ENCODE peak calls at places on chromosomes 12 and 14, in ten cellular contexts. Q is left ventricle myocardium inferior, G is ovary, K is upper lobe of right lung, T is neural progenitor cell, Y is lung, P is PC-9, U is gastrocnemius medialis, M is GM12878, X is A673. R is an unnamed sample. For H3K4me1, the result is how much of the 10 kb centered on the place peaks cover.

GRCh38 chr12:85642810-85643209 is 193.4 kb downstream of the RASSF9 start:
- DNase-seq in M (no peak), Q (no peak), U (no peak), T (peak), X (peak), Y (no peak), G (no peak), K (no peak), P (no peak), R (no peak)

GRCh38 chr14:61950340-61950739 is 188.1 kb downstream of the SNAPC1 start:
- DNase-seq in X (no peak), Q (no peak), K (no peak), M (no peak), U (no peak), P (no peak), Y (no peak), T (no peak), G (no peak), R (no peak)

GRCh38 chr12:56941299-56942017 is 7.2 kb upstream of the SDR9C7 start:
- DNase-seq in T (no peak), Y (no peak), G (peak), Q (no peak), X (no peak), M (peak), K (no peak), U (no peak), P (peak), R (peak)

GRCh38 chr12:52380271-52380694 is 5.2 kb downstream of the KRT84 start:
- DNase-seq in X (peak), U (no peak), K (peak), P (peak), Q (no peak), T (peak), G (no peak), M (no peak), Y (peak), R (no peak)

GRCh38 chr14:99968156-99968920 is 96.9 kb upstream of the EVL start:
- DNase-seq in K (no peak), X (no peak), G (peak), T (no peak), Q (no peak), Y (no peak), M (no peak), U (no peak), P (no peak), R (no peak)

GRCh38 chr12:1047898-1048660 is 57.1 kb downstream of the ERC1 start:
- DNase-seq in Q (no peak), G (no peak), M (no peak), P (no peak), K (no peak), T (no peak), U (no peak), Y (no peak), X (peak), R (no peak)

GRCh38 chr12:4763549-4763948 is 43.3 kb downstream of the GALNT8 start:
- DNase-seq in X (peak), T (peak), Y (no peak), K (peak), M (no peak), P (no peak), Q (no peak), G (peak), U (no peak), R (peak)

GRCh38 chr12:52169886-52170285 is 21.9 kb downstream of the KRT80 start:
- DNase-seq in X (no peak), U (no peak), T (no peak), G (no peak), Y (no peak), P (no peak), Q (no peak), M (no peak), K (no peak), R (no peak)

GRCh38 chr12:11174022-11174421 is 3.0 kb downstream of the SMIM10L1 start:
- DNase-seq in M (no peak), Q (no peak), Y (no peak), X (peak), G (no peak), T (no peak), U (no peak), K (no peak), P (no peak), R (no peak)

GRCh38 chr12:2826721-2827515 is 7.9 kb downstream of the NRIP2 start:
- DNase-seq in Q (no peak), K (no peak), M (no peak), P (no peak), U (no peak), G (no peak), Y (no peak), X (no peak), T (peak), R (no peak)

GRCh38 chr12:97006585-97006984 is 99.5 kb downstream of the NEDD1 start:
- DNase-seq in K (no peak), P (no peak), T (no peak), U (no peak), Y (no peak), Q (no peak), G (no peak), X (no peak), M (no peak), R (no peak)

GRCh38 chr12:59119676-59120075 is 199.4 kb upstream of the LRIG3 start:
- DNase-seq in U (no peak), M (no peak), P (no peak), Q (no peak), Y (no peak), G (no peak), X (no peak), T (no peak), K (no peak), R (no peak)

GRCh38 chr12:182381-182883 is 31.5 kb downstream of the SLC6A12 start:
- DNase-seq in Y (no peak), T (no peak), X (no peak), K (no peak), M (no peak), U (no peak), P (peak), G (no peak), Q (peak), R (no peak)

GRCh38 chr14:35932659-35933159 is 106.6 kb downstream of the BRMS1L start:
- DNase-seq in Y (no peak), Q (no peak), M (peak), K (no peak), T (no peak), P (no peak), G (no peak), U (no peak), X (no peak), R (no peak)

GRCh38 chr12:74598819-74599218 is 61.2 kb downstream of the ATXN7L3B start:
- DNase-seq in U (no peak), Y (no peak), M (no peak), G (no peak), Q (no peak), P (no peak), X (no peak), T (no peak), K (no peak), R (no peak)

GRCh38 chr14:21093769-21094681 is 4.4 kb downstream of the ZNF219 start:
- DNase-seq in Y (no peak), Q (no peak), G (no peak), K (no peak), T (peak), U (no peak), M (no peak), X (peak), P (no peak), R (no peak)

GRCh38 chr12:14256139-14256538 is 109.3 kb upstream of the ATF7IP start:
- DNase-seq in P (no peak), K (no peak), Y (no peak), Q (no peak), M (no peak), G (no peak), T (no peak), U (no peak), X (peak), R (no peak)

GRCh38 chr12:43292699-43293098 is 259.3 kb downstream of the ADAMTS20 start:
- DNase-seq in U (no peak), X (no peak), Q (no peak), Y (no peak), T (no peak), G (no peak), M (no peak), P (no peak), K (no peak), R (no peak)

GRCh38 chr12:8554451-8555195 is 13.9 kb upstream of the CLEC4E start:
- DNase-seq in Y (no peak), U (no peak), M (no peak), K (no peak), Q (no peak), X (peak), T (no peak), G (no peak), P (peak), R (no peak)

GRCh38 chr14:96363751-96364336 is 518 bp downstream of the GSKIP start:
- DNase-seq in P (peak), M (no peak), Y (peak), G (no peak), K (peak), U (peak), X (peak), Q (no peak), T (peak), R (no peak)

GRCh38 chr14:23881292-23881691 is 72.3 kb upstream of the DHRS4 start:
- DNase-seq in Q (no peak), T (no peak), Y (no peak), U (no peak), P (no peak), K (no peak), X (no peak), G (no peak), M (no peak), R (peak)

GRCh38 chr14:21267886-21268611 is 1.2 kb downstream of the HNRNPC start:
- DNase-seq in K (no peak), M (no peak), G (no peak), U (no peak), T (no peak), Q (no peak), Y (no peak), P (no peak), X (no peak), R (no peak)

GRCh38 chr14:106343636-106344035 is 817.3 kb downstream of the TMEM121 start:
- DNase-seq in X (no peak), G (no peak), P (no peak), T (no peak), K (no peak), Q (no peak), Y (no peak), U (no peak), M (no peak), R (no peak)
- TF ChIP-seq CTCF in X (no peak), G (no peak), P (no peak), T (no peak), K (no peak), Q (no peak), Y (no peak), U (no peak), M (no peak), R (no peak)

DNA sequence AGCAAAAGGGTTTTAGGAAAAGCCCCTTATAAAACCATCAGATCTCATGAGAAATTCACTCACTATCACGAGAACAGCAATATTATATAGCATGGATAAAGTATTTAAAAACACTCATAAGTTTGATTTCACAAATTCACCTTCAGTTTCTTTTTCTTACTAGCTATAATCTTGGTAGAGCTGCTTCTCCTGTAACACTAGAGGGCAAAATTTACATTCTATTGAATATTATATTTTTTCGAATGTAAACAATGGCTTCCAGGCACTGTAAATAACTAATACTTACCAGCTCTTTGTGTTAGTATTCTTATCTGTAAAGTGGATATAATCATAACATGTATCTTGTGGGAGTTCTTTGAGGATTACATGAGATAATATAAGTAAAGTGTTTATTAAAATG is 259.6 kb downstream of the CCER1 start:
- DNase-seq in X (no peak), T (no peak), U (no peak), Y (no peak), P (no peak), K (no peak), G (no peak), Q (no peak), M (no peak), R (no peak)
- H3K4me1 ChIP-seq in X (under half), T (under half), U (under half), Y (under half), P (under half), K (under half), G (under half), Q (under half), M (under half), R (under half)

GRCh38 chr12:62785941-62786559 is 148.9 kb downstream of the PPM1H start:
- DNase-seq in X (peak), K (no peak), P (peak), M (no peak), T (no peak), U (no peak), Y (peak), G (no peak), Q (no peak), R (no peak)
- H3K27ac ChIP-seq in X (no peak), K (peak), P (peak), M (no peak), T (no peak), U (peak), Y (peak), G (no peak), Q (peak), R (peak)

DNA sequence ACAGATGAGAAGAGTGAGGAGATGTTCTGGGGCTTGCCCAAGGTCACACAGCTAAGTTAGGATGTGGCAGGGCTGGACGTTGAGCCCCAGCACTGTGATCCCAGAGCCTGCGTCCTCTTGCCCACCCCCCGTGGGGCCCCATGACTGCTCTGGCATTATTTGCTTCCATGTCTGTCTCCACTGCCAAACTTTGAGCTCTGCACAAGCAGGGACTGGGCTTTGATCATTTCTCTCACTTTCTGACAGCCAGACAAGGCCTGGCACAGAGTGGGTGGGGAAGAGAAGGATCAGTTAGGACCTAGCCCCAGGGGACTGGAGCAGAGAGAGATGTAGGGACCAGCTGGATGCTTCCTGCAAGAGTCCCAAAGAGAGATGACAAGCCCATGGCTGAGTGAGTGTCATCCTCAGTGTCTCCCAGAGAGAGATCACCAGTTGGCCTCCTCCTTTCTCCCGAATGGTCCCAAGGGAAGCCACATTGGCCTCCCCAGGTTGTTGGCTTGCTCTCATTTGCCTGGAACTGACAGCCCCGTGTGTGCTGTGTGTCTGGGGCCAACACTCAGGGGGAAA is 126.7 kb upstream of the PWP1 start:
- DNase-seq in M (no peak), T (no peak), G (no peak), U (no peak), Y (no peak), K (no peak), X (peak), P (no peak), Q (no peak), R (no peak)
- TF ChIP-seq CTCF in M (no peak), T (no peak), G (no peak), U (no peak), Y (no peak), K (no peak), X (no peak), P (no peak), Q (no peak), R (no peak)